ENCODE peak calls at places on chromosome 1, in four cellular contexts. M, U, P and L are unnamed samples.

GRCh38 chr1:232542633-232543032 is 87.3 kb downstream of the SIPA1L2 start:
- DNase-seq in M (no peak), U (no peak), P (no peak), L (no peak)

GRCh38 chr1:30179942-30180543 is 543.3 kb downstream of the MATN1 start:
- DNase-seq in M (no peak), U (no peak), P (no peak), L (no peak)

GRCh38 chr1:226678251-226678650 is 60.8 kb downstream of the ITPKB start:
- DNase-seq in M (no peak), U (no peak), P (no peak), L (no peak)

GRCh38 chr1:243982451-243983018 is 68.5 kb upstream of the ZBTB18 start:
- DNase-seq in M (no peak), U (no peak), P (no peak), L (no peak)

GRCh38 chr1:161196521-161197451 is 2.1 kb downstream of the ADAMTS4 start:
- DNase-seq in M (no peak), U (no peak), P (no peak), L (peak)

GRCh38 chr1:61124691-61125090 is 42.3 kb downstream of the NFIA start:
- DNase-seq in M (no peak), U (no peak), P (no peak), L (no peak)

GRCh38 chr1:34267326-34267725 is 90.6 kb downstream of the C1orf94 start:
- DNase-seq in M (no peak), U (no peak), P (no peak), L (no peak)

GRCh38 chr1:202374077-202374476 is 25.6 kb downstream of the PPP1R12B start:
- DNase-seq in M (no peak), U (no peak), P (no peak), L (no peak)

GRCh38 chr1:224168859-224169380 is 14.1 kb upstream of the DEGS1 start:
- DNase-seq in M (no peak), U (no peak), P (no peak), L (no peak)

GRCh38 chr1:67317803-67318202 is 10.1 kb downstream of the IL12RB2 start:
- DNase-seq in M (no peak), U (no peak), P (no peak), L (no peak)
- TF ChIP-seq CTCF in M (no peak), U (no peak), P (no peak), L (no peak)

DNA sequence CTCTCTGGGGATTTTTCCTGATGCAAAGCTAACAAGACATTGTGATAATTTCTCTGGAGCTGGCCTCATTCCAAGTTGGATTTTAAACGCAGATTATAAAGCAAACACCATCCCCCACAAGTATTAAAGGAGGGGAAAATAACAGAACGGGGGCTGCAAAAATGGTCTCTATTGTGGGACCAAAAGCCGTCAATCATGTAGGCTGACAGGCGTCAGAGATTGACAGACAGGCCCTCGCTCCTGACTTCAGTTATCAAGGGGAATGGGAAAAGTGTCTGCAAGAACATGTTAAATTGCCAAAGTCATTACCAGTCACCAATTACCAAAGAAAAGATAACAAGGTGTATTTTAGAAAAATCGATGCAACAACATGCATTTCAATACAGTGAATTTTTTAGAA is 307.4 kb upstream of the POU3F1 start:
- DNase-seq in M (no peak), U (no peak), P (no peak), L (no peak)
- TF ChIP-seq CTCF in M (no peak), U (no peak), P (no peak), L (no peak)

GRCh38 chr1:214504330-214504729 is 47.1 kb downstream of the PTPN14 start:
- DNase-seq in M (no peak), U (no peak), P (no peak), L (no peak)

GRCh38 chr1:214503553-214503952 is 47.8 kb downstream of the PTPN14 start:
- DNase-seq in M (no peak), U (peak), P (no peak), L (no peak)

GRCh38 chr1:214506972-214507431 is 44.4 kb downstream of the PTPN14 start:
- DNase-seq in M (no peak), U (peak), P (peak), L (no peak)

GRCh38 chr1:214500349-214501055 is 50.9 kb downstream of the PTPN14 start:
- DNase-seq in M (no peak), U (no peak), P (no peak), L (no peak)

GRCh38 chr1:214505134-214505533 is 46.3 kb downstream of the PTPN14 start:
- DNase-seq in M (no peak), U (no peak), P (peak), L (no peak)
- TF ChIP-seq CTCF in M (no peak), U (no peak), P (no peak), L (peak)

GRCh38 chr1:153750026-153750995 is 22.5 kb downstream of the INTS3 start:
- DNase-seq in M (no peak), U (no peak), P (no peak), L (no peak)
- TF ChIP-seq CTCF in M (no peak), U (no peak), P (no peak), L (no peak)

GRCh38 chr1:204716687-204717086 is 31.1 kb upstream of the LRRN2 start:
- DNase-seq in M (no peak), U (no peak), P (no peak), L (no peak)

GRCh38 chr1:204714194-204714860 is 28.8 kb upstream of the LRRN2 start:
- DNase-seq in M (no peak), U (no peak), P (no peak), L (no peak)

GRCh38 chr1:204713541-204713940 is 28.0 kb upstream of the LRRN2 start:
- DNase-seq in M (no peak), U (no peak), P (no peak), L (no peak)

GRCh38 chr1:204712718-204713430 is 27.3 kb upstream of the LRRN2 start:
- DNase-seq in M (no peak), U (no peak), P (no peak), L (no peak)

GRCh38 chr1:204714861-204715511 is 29.4 kb upstream of the LRRN2 start:
- DNase-seq in M (no peak), U (no peak), P (no peak), L (no peak)
- TF ChIP-seq CTCF in M (no peak), U (no peak), P (no peak), L (no peak)